ENCODE peak calls at places on chromosome 22, in four cellular contexts. Y, U, V and P are unnamed samples.

GRCh38 chr22:19763141-19764049 is 2.8 kb downstream of the TBX1 start:
- DNase-seq in Y (no peak), U (no peak), V (no peak), P (no peak)

GRCh38 chr22:19841641-19842385 is 12.9 kb downstream of the GNB1L start:
- DNase-seq in Y (no peak), U (no peak), V (no peak), P (no peak)

GRCh38 chr22:37906364-37907008 is 389 bp downstream of the MICALL1 start:
- DNase-seq in Y (peak), U (no peak), V (peak), P (no peak)

GRCh38 chr22:48968201-48968959 is 859.3 kb downstream of the BRD1 start:
- DNase-seq in Y (no peak), U (no peak), V (no peak), P (no peak)

GRCh38 chr22:38761202-38762162 is 5.7 kb upstream of the SUN2 start:
- DNase-seq in Y (no peak), U (no peak), V (no peak), P (no peak)

GRCh38 chr22:17866127-17866526 is 91.9 kb upstream of the BID start:
- DNase-seq in Y (no peak), U (no peak), V (no peak), P (no peak)

GRCh38 chr22:22684605-22685561 is 40.5 kb downstream of the GGTLC2 start:
- DNase-seq in Y (peak), U (peak), V (no peak), P (peak)

GRCh38 chr22:31615940-31616314 is 46.1 kb downstream of the PISD start:
- DNase-seq in Y (no peak), U (no peak), V (no peak), P (no peak)

GRCh38 chr22:26558246-26558895 is 31.6 kb downstream of the TPST2 start:
- DNase-seq in Y (no peak), U (no peak), V (no peak), P (no peak)

GRCh38 chr22:43014062-43014875 is 680 bp downstream of the PACSIN2 start:
- DNase-seq in Y (peak), U (peak), V (peak), P (no peak)

GRCh38 chr22:27885977-27886842 is 32.8 kb downstream of the PITPNB start:
- DNase-seq in Y (peak), U (peak), V (no peak), P (no peak)

GRCh38 chr22:24201681-24202590 is 20.6 kb downstream of the SUSD2 start:
- DNase-seq in Y (no peak), U (no peak), V (no peak), P (no peak)

GRCh38 chr22:19970479-19971275 is 29.1 kb upstream of the TXNRD2 start:
- DNase-seq in Y (peak), U (peak), V (peak), P (no peak)

GRCh38 chr22:32082331-32082730 is 39.3 kb downstream of the SLC5A1 start:
- DNase-seq in Y (no peak), U (no peak), V (no peak), P (no peak)

GRCh38 chr22:38504731-38505594 is 1.1 kb downstream of the DDX17 start:
- DNase-seq in Y (peak), U (peak), V (peak), P (no peak)

GRCh38 chr22:46044718-46045458 is 67.9 kb upstream of the WNT7B start:
- DNase-seq in Y (no peak), U (no peak), V (no peak), P (no peak)

GRCh38 chr22:27480487-27480886 is 321.1 kb downstream of the MN1 start:
- DNase-seq in Y (no peak), U (no peak), V (no peak), P (no peak)